ENCODE peak calls at places on chromosomes 4 and X, in seven cellular contexts. One of them, this sample, is unnamed.

GRCh38 chr4:24529555-24529954 is 54.8 kb downstream of the DHX15 start:
- DNase-seq in HL-60: no peak
- DNase-seq in GM23338: no peak
- DNase-seq in breast epithelium: no peak
- DNase-seq in GM12891: no peak
- DNase-seq in H1: no peak
- DNase-seq in GM12892: no peak
- DNase-seq in this sample: no peak

GRCh38 chrX:123084797-123085196 is 99.3 kb upstream of the GRIA3 start:
- DNase-seq in GM23338: no peak
- DNase-seq in H1: no peak
- DNase-seq in HL-60: no peak
- DNase-seq in breast epithelium: no peak
- DNase-seq in GM12892: no peak
- DNase-seq in GM12891: no peak
- DNase-seq in this sample: no peak

GRCh38 chrX:129678881-129679195 is 24.1 kb upstream of the APLN start:
- DNase-seq in GM12891: no peak
- DNase-seq in H1: no peak
- DNase-seq in breast epithelium: no peak
- DNase-seq in GM12892: no peak
- DNase-seq in GM23338: no peak
- DNase-seq in HL-60: no peak
- DNase-seq in this sample: no peak

GRCh38 chr4:92303621-92304027 is at the start of gene GRID2:
- DNase-seq in GM12892: no peak
- DNase-seq in GM12891: no peak
- DNase-seq in H1: peak
- DNase-seq in breast epithelium: no peak
- DNase-seq in GM23338: peak
- DNase-seq in HL-60: no peak
- DNase-seq in this sample: no peak

GRCh38 chr4:7645956-7646355 is 211.2 kb upstream of the PSAPL1 start:
- DNase-seq in GM23338: no peak
- DNase-seq in breast epithelium: no peak
- DNase-seq in H1: no peak
- DNase-seq in GM12892: no peak
- DNase-seq in GM12891: no peak
- DNase-seq in HL-60: no peak
- DNase-seq in this sample: no peak

GRCh38 chrX:23844502-23845138 is 61.6 kb downstream of the SAT1 start:
- DNase-seq in breast epithelium: no peak
- DNase-seq in GM12892: no peak
- DNase-seq in GM23338: no peak
- DNase-seq in HL-60: peak
- DNase-seq in GM12891: no peak
- DNase-seq in H1: no peak
- DNase-seq in this sample: no peak

GRCh38 chr4:158775091-158775651 is 6.3 kb downstream of the FNIP2 start:
- DNase-seq in breast epithelium: no peak
- DNase-seq in HL-60: no peak
- DNase-seq in GM23338: no peak
- DNase-seq in GM12891: no peak
- DNase-seq in GM12892: no peak
- DNase-seq in H1: no peak
- DNase-seq in this sample: no peak

GRCh38 chrX:49291615-49292337 is 11.7 kb upstream of the GAGE10 start:
- DNase-seq in GM23338: peak
- DNase-seq in HL-60: peak
- DNase-seq in breast epithelium: no peak
- DNase-seq in H1: peak
- DNase-seq in GM12891: peak
- DNase-seq in GM12892: no peak
- DNase-seq in this sample: no peak

GRCh38 chr4:33878710-33879109 is 2365.6 kb downstream of the ARAP2 start:
- DNase-seq in GM23338: no peak
- DNase-seq in GM12891: no peak
- DNase-seq in H1: no peak
- DNase-seq in breast epithelium: no peak
- DNase-seq in HL-60: no peak
- DNase-seq in GM12892: no peak
- DNase-seq in this sample: no peak

GRCh38 chr4:176363072-176363471 is 43.3 kb downstream of the SPCS3 start:
- DNase-seq in H1: no peak
- DNase-seq in GM12892: no peak
- DNase-seq in breast epithelium: no peak
- DNase-seq in GM23338: no peak
- DNase-seq in GM12891: no peak
- DNase-seq in HL-60: no peak
- DNase-seq in this sample: no peak

GRCh38 chrX:39174761-39175417 is 373.6 kb downstream of the MID1IP1 start:
- DNase-seq in H1: no peak
- DNase-seq in GM12892: no peak
- DNase-seq in breast epithelium: no peak
- DNase-seq in HL-60: no peak
- DNase-seq in GM12891: no peak
- DNase-seq in GM23338: no peak
- DNase-seq in this sample: no peak

GRCh38 chr4:163194593-163194992 is 27.9 kb upstream of the NAF1 start:
- DNase-seq in H1: no peak
- DNase-seq in HL-60: no peak
- DNase-seq in GM12891: no peak
- DNase-seq in breast epithelium: no peak
- DNase-seq in GM23338: no peak
- DNase-seq in GM12892: no peak
- DNase-seq in this sample: no peak

GRCh38 chr4:6762244-6762615 is 20.3 kb upstream of the KIAA0232 start:
- DNase-seq in HL-60: no peak
- DNase-seq in GM23338: no peak
- DNase-seq in GM12891: no peak
- DNase-seq in H1: no peak
- DNase-seq in GM12892: no peak
- DNase-seq in breast epithelium: no peak
- DNase-seq in this sample: no peak

GRCh38 chrX:110310896-110311295 is 7.0 kb downstream of the AMMECR1 start:
- DNase-seq in breast epithelium: no peak
- DNase-seq in HL-60: no peak
- DNase-seq in H1: no peak
- DNase-seq in GM12891: peak
- DNase-seq in GM23338: no peak
- DNase-seq in GM12892: peak
- DNase-seq in this sample: no peak

GRCh38 chr4:182189107-182189878 is 53.9 kb upstream of the TENM3 start:
- DNase-seq in breast epithelium: no peak
- DNase-seq in H1: no peak
- DNase-seq in GM12891: no peak
- DNase-seq in GM23338: no peak
- DNase-seq in HL-60: no peak
- DNase-seq in GM12892: no peak
- DNase-seq in this sample: no peak

GRCh38 chr4:76449362-76449767 is 14.3 kb downstream of the SHROOM3 start:
- DNase-seq in H1: no peak
- DNase-seq in GM12891: no peak
- DNase-seq in breast epithelium: no peak
- DNase-seq in GM23338: no peak
- DNase-seq in HL-60: no peak
- DNase-seq in GM12892: no peak
- DNase-seq in this sample: no peak

GRCh38 chr4:158302076-158302866 is 92.0 kb downstream of the TMEM144 start:
- DNase-seq in HL-60: no peak
- DNase-seq in H1: no peak
- DNase-seq in GM23338: no peak
- DNase-seq in GM12892: no peak
- DNase-seq in GM12891: no peak
- DNase-seq in breast epithelium: no peak
- DNase-seq in this sample: no peak

GRCh38 chr4:156999175-156999517 is 27.5 kb upstream of the PDGFC start:
- DNase-seq in breast epithelium: no peak
- DNase-seq in H1: no peak
- DNase-seq in GM23338: peak
- DNase-seq in HL-60: no peak
- DNase-seq in GM12892: no peak
- DNase-seq in GM12891: no peak
- DNase-seq in this sample: no peak

GRCh38 chrX:76398970-76399369 is 28.5 kb upstream of the MAGEE1 start:
- DNase-seq in breast epithelium: no peak
- DNase-seq in GM12892: no peak
- DNase-seq in H1: no peak
- DNase-seq in HL-60: no peak
- DNase-seq in GM23338: no peak
- DNase-seq in GM12891: no peak
- DNase-seq in this sample: no peak

GRCh38 chr4:37725718-37726117 is 39.5 kb upstream of the RELL1 start:
- DNase-seq in GM12892: no peak
- DNase-seq in GM23338: no peak
- DNase-seq in breast epithelium: no peak
- DNase-seq in H1: no peak
- DNase-seq in HL-60: no peak
- DNase-seq in GM12891: no peak
- DNase-seq in this sample: no peak

GRCh38 chr4:90841676-90842075 is 714.5 kb downstream of the CCSER1 start:
- DNase-seq in HL-60: no peak
- DNase-seq in GM12891: no peak
- DNase-seq in breast epithelium: no peak
- DNase-seq in GM12892: no peak
- DNase-seq in H1: no peak
- DNase-seq in GM23338: no peak
- DNase-seq in this sample: no peak

GRCh38 chr4:162793571-162793970 is 373.1 kb downstream of the NAF1 start:
- DNase-seq in H1: no peak
- DNase-seq in GM12892: no peak
- DNase-seq in GM12891: no peak
- DNase-seq in HL-60: no peak
- DNase-seq in breast epithelium: no peak
- DNase-seq in GM23338: no peak
- DNase-seq in this sample: no peak

GRCh38 chrX:71618303-71618721 is at the start of gene CXCR3:
- DNase-seq in H1: no peak
- DNase-seq in GM23338: no peak
- DNase-seq in GM12891: peak
- DNase-seq in breast epithelium: no peak
- DNase-seq in GM12892: peak
- DNase-seq in HL-60: peak
- DNase-seq in this sample: no peak

GRCh38 chrX:20477836-20478532 is 211.3 kb upstream of the RPS6KA3 start:
- DNase-seq in H1: no peak
- DNase-seq in GM12891: no peak
- DNase-seq in GM23338: no peak
- DNase-seq in breast epithelium: no peak
- DNase-seq in HL-60: no peak
- DNase-seq in GM12892: no peak
- DNase-seq in this sample: no peak

GRCh38 chr4:48603366-48604003 is 113.4 kb downstream of the ZAR1 start:
- DNase-seq in GM23338: no peak
- DNase-seq in H1: no peak
- DNase-seq in HL-60: no peak
- DNase-seq in breast epithelium: no peak
- DNase-seq in GM12892: no peak
- DNase-seq in GM12891: no peak
- DNase-seq in this sample: no peak

GRCh38 chrX:47690175-47690574 is 31.2 kb upstream of the UXT start:
- DNase-seq in GM23338: no peak
- DNase-seq in GM12891: no peak
- DNase-seq in HL-60: no peak
- DNase-seq in GM12892: no peak
- DNase-seq in breast epithelium: no peak
- DNase-seq in H1: no peak
- DNase-seq in this sample: no peak

GRCh38 chrX:46630141-46630540 is 56.6 kb downstream of the CHST7 start:
- DNase-seq in GM12892: no peak
- DNase-seq in H1: no peak
- DNase-seq in HL-60: no peak
- DNase-seq in GM23338: no peak
- DNase-seq in GM12891: no peak
- DNase-seq in breast epithelium: no peak
- DNase-seq in this sample: no peak

GRCh38 chrX:107766470-107767140 is 9.0 kb downstream of the TSC22D3 start:
- DNase-seq in GM23338: no peak
- DNase-seq in breast epithelium: no peak
- DNase-seq in HL-60: no peak
- DNase-seq in GM12891: no peak
- DNase-seq in GM12892: no peak
- DNase-seq in H1: no peak
- DNase-seq in this sample: no peak

GRCh38 chr4:173270312-173271027 is 63.7 kb downstream of the HMGB2 start:
- DNase-seq in HL-60: no peak
- DNase-seq in GM12892: no peak
- DNase-seq in breast epithelium: no peak
- DNase-seq in GM23338: no peak
- DNase-seq in H1: no peak
- DNase-seq in GM12891: no peak
- DNase-seq in this sample: no peak

GRCh38 chrX:136104936-136105335 is 42.4 kb upstream of the FHL1 start:
- DNase-seq in H1: no peak
- DNase-seq in GM12891: no peak
- DNase-seq in breast epithelium: no peak
- DNase-seq in GM12892: no peak
- DNase-seq in HL-60: no peak
- DNase-seq in GM23338: no peak
- DNase-seq in this sample: no peak

GRCh38 chr4:3248811-3249661 is at the start of gene MSANTD1:
- DNase-seq in HL-60: no peak
- DNase-seq in GM23338: peak
- DNase-seq in GM12891: no peak
- DNase-seq in H1: no peak
- DNase-seq in GM12892: no peak
- DNase-seq in breast epithelium: no peak
- DNase-seq in this sample: no peak
- TF ChIP-seq POLR2AphosphoS5 in HL-60: no peak
- TF ChIP-seq POLR2AphosphoS5 in GM23338: no peak
- TF ChIP-seq POLR2AphosphoS5 in GM12891: no peak
- TF ChIP-seq POLR2AphosphoS5 in H1: no peak
- TF ChIP-seq POLR2AphosphoS5 in GM12892: no peak
- TF ChIP-seq POLR2AphosphoS5 in breast epithelium: no peak
- TF ChIP-seq POLR2AphosphoS5 in this sample: no peak

GRCh38 chr4:2963185-2964076 is at the start of the genes GRK4 and NOP14:
- DNase-seq in GM12891: peak
- DNase-seq in H1: peak
- DNase-seq in breast epithelium: peak
- DNase-seq in GM23338: peak
- DNase-seq in HL-60: peak
- DNase-seq in GM12892: peak
- DNase-seq in this sample: peak
- TF ChIP-seq POLR2AphosphoS5 in GM12891: peak
- TF ChIP-seq POLR2AphosphoS5 in H1: no peak
- TF ChIP-seq POLR2AphosphoS5 in breast epithelium: peak
- TF ChIP-seq POLR2AphosphoS5 in GM23338: peak
- TF ChIP-seq POLR2AphosphoS5 in HL-60: peak
- TF ChIP-seq POLR2AphosphoS5 in GM12892: peak
- TF ChIP-seq POLR2AphosphoS5 in this sample: peak

GRCh38 chr4:79949186-79949585 is 123.8 kb downstream of the ANTXR2 start:
- DNase-seq in GM23338: no peak
- DNase-seq in HL-60: no peak
- DNase-seq in H1: no peak
- DNase-seq in GM12892: no peak
- DNase-seq in GM12891: no peak
- DNase-seq in breast epithelium: no peak
- DNase-seq in this sample: no peak
- TF ChIP-seq POLR2AphosphoS5 in GM23338: no peak
- TF ChIP-seq POLR2AphosphoS5 in HL-60: no peak
- TF ChIP-seq POLR2AphosphoS5 in H1: no peak
- TF ChIP-seq POLR2AphosphoS5 in GM12892: no peak
- TF ChIP-seq POLR2AphosphoS5 in GM12891: no peak
- TF ChIP-seq POLR2AphosphoS5 in breast epithelium: no peak
- TF ChIP-seq POLR2AphosphoS5 in this sample: no peak

GRCh38 chrX:22135994-22136684 is 104.0 kb downstream of the PHEX start:
- DNase-seq in breast epithelium: no peak
- DNase-seq in H1: no peak
- DNase-seq in GM12892: no peak
- DNase-seq in HL-60: peak
- DNase-seq in GM12891: no peak
- DNase-seq in GM23338: peak
- DNase-seq in this sample: no peak
- TF ChIP-seq POLR2AphosphoS5 in breast epithelium: no peak
- TF ChIP-seq POLR2AphosphoS5 in H1: no peak
- TF ChIP-seq POLR2AphosphoS5 in GM12892: no peak
- TF ChIP-seq POLR2AphosphoS5 in HL-60: no peak
- TF ChIP-seq POLR2AphosphoS5 in GM12891: no peak
- TF ChIP-seq POLR2AphosphoS5 in GM23338: no peak
- TF ChIP-seq POLR2AphosphoS5 in this sample: no peak

This sample was measured in esophagus muscularis mucosa.